ENCODE peak calls at places on chromosomes 12 and 14, in seven cellular contexts. Q is occipital lobe; U is neural crest cell; J is WERI-Rb-1; P is mesothelial cell of epicardium; B is stimulated activated CD4-positive, alpha-beta T cell treated with anti-CD3 and anti-CD28 coated beads, Interleukin-1b, Interleukin-23, amount 100 ng/mL, for 1 hour; A is omental fat pad. Z is an unnamed sample.

GRCh38 chr12:95717336-95717928 is 73.1 kb downstream of the NTN4 start:
- DNase-seq in P (no peak), U (no peak), J (no peak), B (no peak), Q (no peak), A (no peak), Z (no peak)

GRCh38 chr12:121033625-121034349 is 5.3 kb downstream of the OASL start:
- DNase-seq in U (no peak), B (no peak), P (no peak), Q (no peak), J (no peak), A (no peak), Z (no peak)

GRCh38 chr14:23327947-23328744 is 6.9 kb downstream of the PABPN1 start:
- DNase-seq in B (peak; percentile 21), Q (peak; percentile 53), U (peak; percentile 68), J (peak; percentile 74), A (peak; percentile 63), P (peak; percentile 70), Z (peak; percentile 85)

GRCh38 chr12:54287316-54288157 is 7.0 kb downstream of the HNRNPA1 start:
- DNase-seq in U (no peak), A (no peak), B (no peak), J (no peak), Q (no peak), P (no peak), Z (no peak)

GRCh38 chr12:62254967-62255366 is 5.2 kb upstream of the USP15 start:
- DNase-seq in B (no peak), Q (no peak), P (no peak), A (no peak), J (no peak), U (no peak), Z (no peak)

GRCh38 chr12:15996254-15996653 is 85.1 kb downstream of the DERA start:
- DNase-seq in A (no peak), U (no peak), Q (no peak), J (peak; percentile 19), B (no peak), P (no peak), Z (no peak)

GRCh38 chr14:47917344-47917954 is 242.0 kb upstream of the MDGA2 start:
- DNase-seq in Q (no peak), U (peak; percentile 33), A (no peak), P (peak; percentile 45), J (peak; percentile 45), B (no peak), Z (no peak)

GRCh38 chr12:132653567-132654290 is 33.4 kb downstream of the POLE start:
- DNase-seq in J (no peak), B (no peak), P (no peak), U (no peak), A (no peak), Q (no peak), Z (no peak)

GRCh38 chr14:52189330-52189729 is 78.2 kb upstream of the PTGDR start:
- DNase-seq in P (no peak), Q (no peak), A (no peak), U (no peak), J (no peak), B (no peak), Z (no peak)

GRCh38 chr14:33271216-33271615 is 332.5 kb downstream of the NPAS3 start:
- DNase-seq in J (no peak), Q (no peak), B (no peak), A (no peak), U (no peak), P (no peak), Z (no peak)

GRCh38 chr12:120194534-120195395 is at the start of gene GCN1:
- DNase-seq in P (peak; percentile 83), J (peak; percentile 82), A (peak; percentile 46), B (peak; percentile 84), U (peak; percentile 75), Q (peak; percentile 78), Z (peak; percentile 16)

GRCh38 chr14:90056821-90057220 is 5.0 kb upstream of the KCNK13 start:
- DNase-seq in J (no peak), Q (no peak), A (no peak), U (no peak), B (no peak), P (no peak), Z (no peak)

GRCh38 chr14:51922624-51923023 is 62.2 kb downstream of the GNG2 start:
- DNase-seq in J (no peak), A (no peak), P (no peak), Q (no peak), B (no peak), U (peak; percentile 58), Z (no peak)

GRCh38 chr14:74891870-74892269 is 10.2 kb downstream of the DLST start:
- DNase-seq in B (no peak), U (no peak), Q (no peak), A (no peak), P (no peak), J (no peak), Z (no peak)

GRCh38 chr12:3107071-3107583 is 29.9 kb downstream of the TSPAN9 start:
- DNase-seq in B (no peak), Q (no peak), A (no peak), U (no peak), P (no peak), J (peak; percentile 87), Z (no peak)

GRCh38 chr12:25882266-25882665 is 76.2 kb upstream of the RASSF8 start:
- DNase-seq in B (no peak), U (no peak), J (no peak), P (no peak), Q (no peak), A (no peak), Z (no peak)

GRCh38 chr12:113127791-113128199 is 7.8 kb downstream of the RASAL1 start:
- DNase-seq in A (no peak), Q (no peak), J (no peak), B (no peak), U (no peak), P (no peak), Z (no peak)

GRCh38 chr14:104196461-104197180 is 58.2 kb downstream of the KIF26A start:
- DNase-seq in Q (no peak), U (no peak), J (no peak), P (no peak), B (no peak), A (no peak), Z (no peak)

GRCh38 chr14:50944647-50945413 is 547 bp upstream of the PYGL start:
- DNase-seq in U (no peak), Q (no peak), B (no peak), A (peak; percentile 36), J (peak; percentile 16), P (no peak), Z (no peak)

GRCh38 chr14:92844220-92844619 is 50.1 kb downstream of the GOLGA5 start:
- DNase-seq in U (no peak), A (no peak), P (no peak), Q (no peak), J (no peak), B (no peak), Z (no peak)